ENCODE peak calls at places on chromosomes 5 and 9, in four cellular contexts. R is fibroblast of lung, G is MM.1S, M is mammary epithelial cell. Y is an unnamed sample.

GRCh38 chr5:83472508-83473343 is 1.2 kb downstream of the VCAN start:
- DNase-seq in R (peak), G (peak), M (peak), Y (no peak)

GRCh38 chr9:89078421-89078820 is 87.2 kb downstream of the S1PR3 start:
- DNase-seq in R (no peak), G (no peak), M (no peak), Y (no peak)

GRCh38 chr5:32233220-32233695 is 59.1 kb upstream of the GOLPH3 start:
- DNase-seq in R (no peak), G (no peak), M (no peak), Y (no peak)

GRCh38 chr5:9820696-9821449 is 190.7 kb upstream of the TAS2R1 start:
- DNase-seq in R (no peak), G (peak), M (no peak), Y (no peak)

GRCh38 chr9:125258832-125259534 is 2.6 kb upstream of the GAPVD1 start:
- DNase-seq in R (no peak), G (no peak), M (no peak), Y (no peak)

GRCh38 chr5:153350192-153350883 is 140.1 kb upstream of the GRIA1 start:
- DNase-seq in R (no peak), G (no peak), M (no peak), Y (no peak)

GRCh38 chr5:156815988-156816599 is 34.0 kb upstream of the PPP1R2B start:
- DNase-seq in R (peak), G (peak), M (no peak), Y (peak)

GRCh38 chr5:102801375-102801774 is 46.3 kb downstream of the PAM start:
- DNase-seq in R (peak), G (no peak), M (no peak), Y (peak)

GRCh38 chr5:31036407-31036806 is 157.1 kb upstream of the CDH6 start:
- DNase-seq in R (peak), G (no peak), M (no peak), Y (no peak)

GRCh38 chr9:77563205-77563604 is 84.9 kb downstream of the GNA14 start:
- DNase-seq in R (no peak), G (no peak), M (no peak), Y (no peak)

GRCh38 chr5:31523041-31523440 is 8.9 kb downstream of the DROSHA start:
- DNase-seq in R (no peak), G (no peak), M (no peak), Y (no peak)

GRCh38 chr5:88979244-88979643 is 96.3 kb upstream of the MEF2C start:
- DNase-seq in R (peak), G (no peak), M (peak), Y (no peak)

GRCh38 chr5:169650701-169651331 is 13.7 kb downstream of the DOCK2 start:
- DNase-seq in R (peak), G (no peak), M (peak), Y (no peak)

GRCh38 chr5:146448783-146449519 is 1.8 kb downstream of the TCERG1 start:
- DNase-seq in R (no peak), G (no peak), M (no peak), Y (no peak)

GRCh38 chr9:35645736-35646582 is 4.8 kb downstream of the SIT1 start:
- DNase-seq in R (no peak), G (peak), M (peak), Y (peak)

GRCh38 chr9:114008667-114009410 is 69.3 kb downstream of the AMBP start:
- DNase-seq in R (no peak), G (no peak), M (no peak), Y (no peak)

GRCh38 chr5:53923969-53924876 is 363.8 kb downstream of the NDUFS4 start:
- DNase-seq in R (peak), G (no peak), M (no peak), Y (no peak)

GRCh38 chr9:114880276-114880891 is 50.0 kb downstream of the TNFSF8 start:
- DNase-seq in R (no peak), G (no peak), M (no peak), Y (no peak)

GRCh38 chr9:136599811-136600660 is 54.2 kb upstream of the NOTCH1 start:
- DNase-seq in R (no peak), G (no peak), M (no peak), Y (peak)

GRCh38 chr9:35789541-35789940 is 1.9 kb upstream of the NPR2 start:
- DNase-seq in R (no peak), G (peak), M (no peak), Y (no peak)

GRCh38 chr9:38108326-38108725 is 39.3 kb upstream of the SHB start:
- DNase-seq in R (no peak), G (no peak), M (no peak), Y (no peak)

GRCh38 chr9:93731963-93732362 is 155.6 kb downstream of the PHF2 start:
- DNase-seq in R (no peak), G (no peak), M (no peak), Y (no peak)

GRCh38 chr9:69542942-69543704 is 129.0 kb downstream of the APBA1 start:
- DNase-seq in R (no peak), G (no peak), M (no peak), Y (no peak)

GRCh38 chr5:67475489-67475888 is 278.9 kb upstream of the CD180 start:
- DNase-seq in R (no peak), G (no peak), M (no peak), Y (no peak)

GRCh38 chr9:71774917-71775316 is 6.6 kb upstream of the CEMIP2 start:
- DNase-seq in R (no peak), G (no peak), M (no peak), Y (no peak)

GRCh38 chr5:127320032-127320945 is 29.7 kb downstream of the MEGF10 start:
- DNase-seq in R (peak), G (peak), M (peak), Y (no peak)

GRCh38 chr9:85716031-85716877 is 25.5 kb downstream of the AGTPBP1 start:
- DNase-seq in R (peak), G (no peak), M (no peak), Y (no peak)

GRCh38 chr5:61999371-61999770 is 306.6 kb upstream of the KIF2A start:
- DNase-seq in R (no peak), G (no peak), M (peak), Y (no peak)

GRCh38 chr5:62066878-62067277 is 239.1 kb upstream of the KIF2A start:
- DNase-seq in R (no peak), G (no peak), M (no peak), Y (no peak)

DNA sequence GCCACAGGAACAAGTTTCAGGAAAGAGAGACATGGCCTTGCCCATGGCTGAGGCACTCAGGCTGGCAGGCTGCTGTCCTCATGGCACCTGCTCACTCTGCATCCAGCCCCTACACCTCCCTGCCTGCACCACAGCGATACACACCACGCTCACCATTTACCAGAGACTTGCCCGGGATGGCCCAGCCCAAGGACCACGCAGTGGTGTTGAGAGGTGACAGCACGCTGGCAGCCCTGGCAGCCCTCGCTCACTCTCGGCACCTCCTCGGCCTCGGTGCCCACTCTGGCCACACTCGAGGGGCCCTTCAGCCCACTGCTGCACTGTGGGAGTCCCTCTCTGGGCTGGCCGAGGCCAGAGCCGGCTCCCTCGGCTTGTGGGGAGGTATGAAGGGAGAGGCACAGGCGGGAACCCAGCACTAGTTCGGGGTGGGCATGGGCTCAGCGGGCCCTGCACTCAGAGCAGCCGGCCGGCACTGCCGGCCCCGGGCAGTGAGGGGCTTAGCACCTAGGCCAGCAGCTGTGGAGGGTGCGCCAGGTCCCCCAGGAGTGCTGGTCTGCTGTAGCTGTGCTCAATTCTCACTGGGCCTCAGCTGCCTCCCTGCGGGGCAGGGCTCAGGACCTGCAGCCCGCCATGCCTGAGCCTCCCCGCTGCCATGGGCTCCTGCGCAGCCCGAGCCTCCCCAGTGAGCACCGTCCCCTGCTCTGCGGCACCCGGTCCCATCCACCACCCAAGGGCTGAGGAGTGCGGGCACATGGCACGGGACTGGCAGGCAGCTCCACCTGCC is 20.3 kb downstream of the ZDHHC11B start:
- DNase-seq in R (no peak), G (no peak), M (no peak), Y (no peak)
- H3K9ac ChIP-seq in R (no peak), G (no peak), M (no peak), Y (no peak)

DNA sequence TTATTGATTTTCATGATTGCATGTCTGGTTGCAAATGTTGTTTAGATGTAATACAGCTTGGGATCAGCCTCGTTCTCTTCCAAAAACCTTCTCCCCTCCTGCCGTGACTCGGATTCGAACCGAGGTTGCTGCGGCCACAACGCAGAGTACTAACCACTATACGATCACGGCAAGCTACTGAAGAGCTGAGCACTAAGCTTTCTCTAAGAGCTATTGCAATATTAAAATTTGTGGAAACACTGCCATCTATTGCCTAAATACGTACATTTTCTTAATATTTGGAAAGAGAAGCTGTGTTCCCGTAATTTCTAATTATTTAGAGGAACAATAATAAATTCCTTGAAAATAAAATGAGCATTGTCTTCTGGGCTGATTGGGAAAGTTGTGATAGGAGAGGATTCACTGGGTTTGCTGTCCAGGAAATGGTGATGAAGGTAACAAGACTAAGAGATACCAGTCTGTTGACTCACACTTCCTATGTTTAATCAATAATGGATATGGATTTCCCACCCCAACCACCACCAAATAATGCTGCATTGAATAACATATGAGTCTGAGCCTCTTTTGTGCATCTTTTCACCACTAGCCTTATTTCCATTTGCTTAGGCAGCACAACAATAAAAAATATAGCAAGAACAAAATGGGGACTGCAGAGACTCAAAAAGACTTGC is 120.0 kb upstream of the NFIB start:
- DNase-seq in R (peak), G (no peak), M (peak), Y (no peak)
- H3K9ac ChIP-seq in R (no peak), G (no peak), M (no peak), Y (no peak)

GRCh38 chr5:148833925-148834324 is 7.5 kb downstream of the ADRB2 start:
- DNase-seq in R (no peak), G (peak), M (no peak), Y (no peak)

GRCh38 chr5:148836272-148837250 is 10.2 kb downstream of the ADRB2 start:
- DNase-seq in R (no peak), G (no peak), M (no peak), Y (no peak)

GRCh38 chr5:148837383-148837782 is 11.0 kb downstream of the ADRB2 start:
- DNase-seq in R (no peak), G (no peak), M (no peak), Y (no peak)

GRCh38 chr5:148833122-148833521 is 6.7 kb downstream of the ADRB2 start:
- DNase-seq in R (no peak), G (no peak), M (no peak), Y (no peak)

GRCh38 chr5:148834689-148835088 is 8.3 kb downstream of the ADRB2 start:
- DNase-seq in R (no peak), G (peak), M (no peak), Y (no peak)
- H3K9ac ChIP-seq in R (no peak), G (peak), M (no peak), Y (no peak)

DNA sequence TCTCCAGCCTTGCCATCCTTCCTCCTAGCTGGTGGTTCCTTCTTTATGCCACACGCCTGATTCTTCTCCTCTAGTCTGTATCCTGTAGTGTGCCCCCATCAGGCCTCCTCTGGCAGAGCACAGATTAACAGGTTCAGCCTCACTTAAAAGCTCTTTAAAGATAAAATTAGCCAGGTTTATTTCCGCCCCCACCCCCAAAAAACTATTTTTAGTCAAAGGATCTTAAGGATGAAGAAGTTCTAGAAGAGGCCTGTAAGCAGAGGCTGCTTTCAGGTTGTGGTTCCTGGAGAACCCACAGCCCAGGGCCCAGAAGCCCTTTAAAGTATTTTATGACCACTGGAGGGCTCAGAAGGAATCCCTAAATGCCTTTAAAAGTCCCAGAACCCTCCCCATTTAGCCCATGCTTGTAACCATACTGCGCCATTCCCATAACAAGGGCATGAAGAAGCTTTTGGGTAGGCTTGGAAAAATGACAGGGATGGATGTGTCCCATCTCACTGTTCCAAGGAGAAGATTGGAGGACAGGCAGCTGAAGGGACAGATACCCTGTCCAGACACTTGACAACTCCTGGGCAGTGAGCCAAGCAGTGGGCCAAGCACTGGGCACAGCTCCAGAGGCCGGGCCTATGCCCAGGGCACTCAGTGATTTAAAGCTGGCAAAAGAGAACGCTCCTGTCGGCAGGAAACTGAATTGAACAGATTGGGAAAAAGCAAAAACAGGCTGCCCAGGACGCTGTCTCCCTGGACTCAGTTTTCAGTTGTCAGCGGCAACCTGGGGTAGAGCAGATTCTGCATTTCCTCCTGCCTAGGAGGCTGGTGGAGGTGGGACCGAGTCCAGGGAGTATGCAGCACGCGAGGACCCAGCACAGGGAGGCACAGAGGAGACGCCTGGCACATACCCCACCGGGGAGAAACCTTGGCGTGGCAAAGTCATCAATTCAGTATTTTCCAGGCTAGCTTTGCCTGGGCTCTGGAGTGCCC is 106.3 kb upstream of the SSBP2 start:
- DNase-seq in R (peak), G (peak), M (peak), Y (peak)
- H3K9ac ChIP-seq in R (no peak), G (no peak), M (no peak), Y (no peak)

DNA sequence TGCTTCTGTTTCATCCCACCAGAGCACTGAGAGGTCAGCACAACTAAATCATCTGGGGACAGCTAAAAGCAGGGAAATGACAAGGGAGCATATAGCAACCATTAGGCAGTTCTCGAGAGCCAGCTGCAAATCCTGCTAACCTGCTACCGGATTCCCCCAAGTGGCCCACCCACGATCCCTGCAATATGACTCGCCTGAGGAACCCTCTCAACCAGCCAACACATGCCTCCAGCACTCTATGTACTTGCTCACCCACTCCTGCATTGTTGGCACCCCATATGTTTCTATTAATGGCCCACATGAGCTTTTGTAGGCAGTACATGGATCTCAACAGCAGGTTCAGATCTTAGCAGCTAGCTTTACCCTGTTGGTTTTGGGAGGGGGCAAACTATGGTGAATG is 326.0 kb downstream of the GABRG2 start:
- DNase-seq in R (no peak), G (no peak), M (no peak), Y (no peak)
- H3K9ac ChIP-seq in R (no peak), G (no peak), M (no peak), Y (no peak)

GRCh38 chr5:134018154-134018985 is 13.6 kb upstream of the VDAC1 start:
- DNase-seq in R (peak), G (no peak), M (peak), Y (no peak)
- H3K9ac ChIP-seq in R (no peak), G (no peak), M (no peak), Y (no peak)

Y was measured in DND-41.